ENCODE peak calls at places on chromosome 20, in eight cellular contexts. One of them, this sample, is unnamed.

GRCh38 chr20:6533828-6534388 is 233.6 kb upstream of the BMP2 start:
- DNase-seq in A549: no peak
- DNase-seq in SK-N-SH: no peak
- DNase-seq in HCT116: no peak
- DNase-seq in endothelial cell of umbilical vein: no peak
- DNase-seq in K562: no peak
- DNase-seq in GM12878: no peak
- DNase-seq in HepG2: no peak
- DNase-seq in this sample: no peak

GRCh38 chr20:53677447-53678314 is 84.0 kb upstream of the ZNF217 start:
- DNase-seq in A549: peak
- DNase-seq in SK-N-SH: no peak
- DNase-seq in HCT116: no peak
- DNase-seq in endothelial cell of umbilical vein: peak
- DNase-seq in K562: peak
- DNase-seq in GM12878: no peak
- DNase-seq in HepG2: peak
- DNase-seq in this sample: peak

GRCh38 chr20:15702161-15702560 is 871.1 kb downstream of the KIF16B start:
- DNase-seq in A549: no peak
- DNase-seq in SK-N-SH: no peak
- DNase-seq in HCT116: no peak
- DNase-seq in endothelial cell of umbilical vein: no peak
- DNase-seq in K562: no peak
- DNase-seq in GM12878: no peak
- DNase-seq in HepG2: no peak
- DNase-seq in this sample: no peak

GRCh38 chr20:9409352-9409751 is 105.0 kb upstream of the LAMP5 start:
- DNase-seq in A549: no peak
- DNase-seq in SK-N-SH: no peak
- DNase-seq in HCT116: no peak
- DNase-seq in endothelial cell of umbilical vein: peak
- DNase-seq in K562: no peak
- DNase-seq in GM12878: no peak
- DNase-seq in HepG2: no peak
- DNase-seq in this sample: no peak

GRCh38 chr20:23668477-23668951 is 20.3 kb downstream of the CST4 start:
- DNase-seq in A549: peak
- DNase-seq in SK-N-SH: peak
- DNase-seq in HCT116: peak
- DNase-seq in endothelial cell of umbilical vein: peak
- DNase-seq in K562: peak
- DNase-seq in GM12878: no peak
- DNase-seq in HepG2: peak
- DNase-seq in this sample: peak

GRCh38 chr20:23689399-23689690 is 507 bp upstream of the CST4 start:
- DNase-seq in A549: no peak
- DNase-seq in SK-N-SH: no peak
- DNase-seq in HCT116: no peak
- DNase-seq in endothelial cell of umbilical vein: no peak
- DNase-seq in K562: no peak
- DNase-seq in GM12878: no peak
- DNase-seq in HepG2: no peak
- DNase-seq in this sample: no peak

GRCh38 chr20:23332467-23332866 is 18.1 kb upstream of the NXT1 start:
- DNase-seq in A549: no peak
- DNase-seq in SK-N-SH: no peak
- DNase-seq in HCT116: no peak
- DNase-seq in endothelial cell of umbilical vein: no peak
- DNase-seq in K562: no peak
- DNase-seq in GM12878: no peak
- DNase-seq in HepG2: no peak
- DNase-seq in this sample: no peak

GRCh38 chr20:57395111-57395959 is 4.1 kb downstream of the RBM38 start:
- DNase-seq in A549: no peak
- DNase-seq in SK-N-SH: no peak
- DNase-seq in HCT116: no peak
- DNase-seq in endothelial cell of umbilical vein: peak
- DNase-seq in K562: no peak
- DNase-seq in GM12878: no peak
- DNase-seq in HepG2: no peak
- DNase-seq in this sample: no peak

GRCh38 chr20:64203037-64203777 is 39.0 kb downstream of the MYT1 start:
- DNase-seq in A549: no peak
- DNase-seq in SK-N-SH: no peak
- DNase-seq in HCT116: no peak
- DNase-seq in endothelial cell of umbilical vein: no peak
- DNase-seq in K562: no peak
- DNase-seq in GM12878: no peak
- DNase-seq in HepG2: no peak
- DNase-seq in this sample: no peak

GRCh38 chr20:57897156-57897874 is 187.5 kb upstream of the PMEPA1 start:
- DNase-seq in A549: no peak
- DNase-seq in SK-N-SH: no peak
- DNase-seq in HCT116: no peak
- DNase-seq in endothelial cell of umbilical vein: no peak
- DNase-seq in K562: no peak
- DNase-seq in GM12878: no peak
- DNase-seq in HepG2: no peak
- DNase-seq in this sample: no peak

GRCh38 chr20:24948939-24949679 is at the start of gene CST7:
- DNase-seq in A549: no peak
- DNase-seq in SK-N-SH: no peak
- DNase-seq in HCT116: no peak
- DNase-seq in endothelial cell of umbilical vein: no peak
- DNase-seq in K562: no peak
- DNase-seq in GM12878: peak
- DNase-seq in HepG2: no peak
- DNase-seq in this sample: peak

GRCh38 chr20:13458860-13459451 is 179.8 kb downstream of the TASP1 start:
- DNase-seq in A549: peak
- DNase-seq in SK-N-SH: peak
- DNase-seq in HCT116: peak
- DNase-seq in endothelial cell of umbilical vein: peak
- DNase-seq in K562: peak
- DNase-seq in GM12878: no peak
- DNase-seq in HepG2: peak
- DNase-seq in this sample: peak

GRCh38 chr20:14336667-14337066 is 745 bp downstream of the FLRT3 start:
- DNase-seq in A549: peak
- DNase-seq in SK-N-SH: no peak
- DNase-seq in HCT116: no peak
- DNase-seq in endothelial cell of umbilical vein: no peak
- DNase-seq in K562: no peak
- DNase-seq in GM12878: no peak
- DNase-seq in HepG2: peak
- DNase-seq in this sample: no peak

GRCh38 chr20:19786311-19786710 is 28.3 kb downstream of the RIN2 start:
- DNase-seq in A549: no peak
- DNase-seq in SK-N-SH: no peak
- DNase-seq in HCT116: no peak
- DNase-seq in endothelial cell of umbilical vein: peak
- DNase-seq in K562: no peak
- DNase-seq in GM12878: no peak
- DNase-seq in HepG2: no peak
- DNase-seq in this sample: peak

GRCh38 chr20:54680872-54681297 is 205.5 kb downstream of the DOK5 start:
- DNase-seq in A549: peak
- DNase-seq in SK-N-SH: peak
- DNase-seq in HCT116: peak
- DNase-seq in endothelial cell of umbilical vein: peak
- DNase-seq in K562: peak
- DNase-seq in GM12878: no peak
- DNase-seq in HepG2: peak
- DNase-seq in this sample: peak

GRCh38 chr20:10629946-10630345 is 43.9 kb downstream of the JAG1 start:
- DNase-seq in A549: no peak
- DNase-seq in SK-N-SH: no peak
- DNase-seq in HCT116: no peak
- DNase-seq in endothelial cell of umbilical vein: no peak
- DNase-seq in K562: no peak
- DNase-seq in GM12878: no peak
- DNase-seq in HepG2: no peak
- DNase-seq in this sample: no peak

GRCh38 chr20:23161968-23162696 is 76.0 kb upstream of the CD93 start:
- DNase-seq in A549: peak
- DNase-seq in SK-N-SH: no peak
- DNase-seq in HCT116: no peak
- DNase-seq in endothelial cell of umbilical vein: peak
- DNase-seq in K562: no peak
- DNase-seq in GM12878: no peak
- DNase-seq in HepG2: peak
- DNase-seq in this sample: peak

GRCh38 chr20:17936791-17937687 is 31.6 kb downstream of the SNX5 start:
- DNase-seq in A549: no peak
- DNase-seq in SK-N-SH: no peak
- DNase-seq in HCT116: no peak
- DNase-seq in endothelial cell of umbilical vein: peak
- DNase-seq in K562: no peak
- DNase-seq in GM12878: no peak
- DNase-seq in HepG2: no peak
- DNase-seq in this sample: no peak

GRCh38 chr20:38559764-38560163 is 21.2 kb upstream of the ADIG start:
- DNase-seq in A549: no peak
- DNase-seq in SK-N-SH: no peak
- DNase-seq in HCT116: no peak
- DNase-seq in endothelial cell of umbilical vein: no peak
- DNase-seq in K562: no peak
- DNase-seq in GM12878: no peak
- DNase-seq in HepG2: no peak
- DNase-seq in this sample: no peak
- H3K4me3 ChIP-seq in A549: no peak
- H3K4me3 ChIP-seq in SK-N-SH: no peak
- H3K4me3 ChIP-seq in HCT116: no peak
- H3K4me3 ChIP-seq in endothelial cell of umbilical vein: no peak
- H3K4me3 ChIP-seq in K562: no peak
- H3K4me3 ChIP-seq in GM12878: no peak
- H3K4me3 ChIP-seq in HepG2: no peak
- H3K4me3 ChIP-seq in this sample: no peak

GRCh38 chr20:41174782-41175181 is 37.4 kb downstream of the PLCG1 start:
- DNase-seq in A549: no peak
- DNase-seq in SK-N-SH: no peak
- DNase-seq in HCT116: no peak
- DNase-seq in endothelial cell of umbilical vein: no peak
- DNase-seq in K562: no peak
- DNase-seq in GM12878: no peak
- DNase-seq in HepG2: no peak
- DNase-seq in this sample: no peak
- TF ChIP-seq MAX in A549: no peak
- TF ChIP-seq MAX in SK-N-SH: no peak
- TF ChIP-seq MAX in HCT116: no peak
- TF ChIP-seq MAX in endothelial cell of umbilical vein: no peak
- TF ChIP-seq MAX in K562: no peak
- TF ChIP-seq MAX in GM12878: no peak
- TF ChIP-seq MAX in HepG2: no peak
- TF ChIP-seq MAX in this sample: no peak

DNA sequence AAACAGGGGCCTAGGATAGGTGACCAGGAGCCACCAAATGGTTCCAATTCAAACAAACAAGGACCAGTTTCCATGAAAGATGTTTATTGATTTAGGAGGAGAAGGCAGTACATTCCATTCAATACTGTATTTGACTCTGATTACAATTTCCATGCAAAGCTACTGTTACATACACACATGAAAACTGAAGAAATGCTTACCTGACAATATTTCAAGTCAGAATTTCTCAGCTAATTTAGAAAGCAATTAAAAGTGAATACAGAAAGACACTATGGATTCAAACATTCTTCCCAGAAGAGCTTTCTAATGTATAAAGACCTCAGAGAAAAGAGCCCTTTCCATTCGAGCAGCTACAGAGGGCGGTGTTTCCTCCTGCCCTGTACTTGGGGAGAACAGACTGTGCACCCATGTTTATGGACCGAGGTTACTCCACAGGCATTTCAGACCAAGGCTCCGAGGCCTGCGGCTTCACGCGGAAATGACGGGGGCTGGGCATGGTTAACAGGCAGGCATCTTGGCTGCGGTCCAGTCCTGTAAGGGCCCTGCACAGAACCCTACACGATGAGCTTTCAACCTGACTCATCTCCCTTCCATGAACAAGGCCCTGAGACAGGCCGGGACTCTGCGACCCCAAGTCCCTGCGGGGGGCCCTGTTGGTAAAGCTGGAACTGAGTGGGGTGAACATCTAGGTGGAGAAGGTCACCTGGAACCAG is 25.7 kb upstream of the TCFL5 start:
- DNase-seq in A549: no peak
- DNase-seq in SK-N-SH: peak
- DNase-seq in HCT116: no peak
- DNase-seq in endothelial cell of umbilical vein: peak
- DNase-seq in K562: no peak
- DNase-seq in GM12878: no peak
- DNase-seq in HepG2: peak
- DNase-seq in this sample: no peak
- TF ChIP-seq CTCF in A549: no peak
- TF ChIP-seq CTCF in SK-N-SH: no peak
- TF ChIP-seq CTCF in HCT116: no peak
- TF ChIP-seq CTCF in endothelial cell of umbilical vein: no peak
- TF ChIP-seq CTCF in K562: no peak
- TF ChIP-seq CTCF in GM12878: no peak
- TF ChIP-seq CTCF in HepG2: no peak
- TF ChIP-seq CTCF in this sample: no peak

DNA sequence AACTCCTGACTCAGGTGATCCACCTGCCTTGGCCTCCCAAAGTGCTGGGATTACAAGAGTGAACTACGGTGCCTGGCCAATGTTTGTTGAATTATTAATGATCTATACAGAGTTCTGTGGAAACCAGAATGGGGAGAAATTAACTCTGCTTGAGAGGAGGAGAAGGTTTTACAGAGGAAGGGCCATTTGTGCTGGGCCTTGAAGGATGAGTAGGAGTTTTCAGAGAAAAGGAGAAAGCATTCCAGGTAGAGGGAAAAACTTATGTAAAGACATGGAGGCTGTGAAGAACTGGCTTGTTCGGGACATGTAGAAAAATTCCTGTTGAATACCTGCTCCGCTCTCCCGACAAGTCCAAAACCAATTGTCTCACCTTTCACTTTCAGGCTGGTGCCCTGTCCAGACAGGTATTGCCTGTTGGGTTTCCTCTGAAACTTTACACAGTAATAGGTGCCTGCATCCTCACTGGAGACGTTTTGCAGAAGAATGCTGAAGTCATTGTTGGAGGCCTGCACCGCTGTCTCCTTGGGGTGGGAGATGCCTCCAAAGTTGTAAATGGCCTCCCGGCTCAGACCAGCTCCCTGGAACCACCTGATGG is 11.3 kb upstream of the NSFL1C start:
- DNase-seq in A549: no peak
- DNase-seq in SK-N-SH: no peak
- DNase-seq in HCT116: no peak
- DNase-seq in endothelial cell of umbilical vein: no peak
- DNase-seq in K562: no peak
- DNase-seq in GM12878: no peak
- DNase-seq in HepG2: no peak
- DNase-seq in this sample: no peak
- H3K4me3 ChIP-seq in A549: no peak
- H3K4me3 ChIP-seq in SK-N-SH: no peak
- H3K4me3 ChIP-seq in HCT116: peak
- H3K4me3 ChIP-seq in endothelial cell of umbilical vein: no peak
- H3K4me3 ChIP-seq in K562: no peak
- H3K4me3 ChIP-seq in GM12878: no peak
- H3K4me3 ChIP-seq in HepG2: no peak
- H3K4me3 ChIP-seq in this sample: no peak